ENCODE peak calls at places on chromosomes 4 and X, in six cellular contexts. F is NCI-H446; W is HTR-8/SVneo; I is stimulated activated CD8-positive, alpha-beta memory T cell treated with anti-CD3 and anti-CD28 coated beads, Interleukin-4, amount 100 ng/mL, for 1 hour; H is stimulated activated CD4-positive, alpha-beta T cell treated with anti-CD3 and anti-CD28 coated beads, Interleukin-4, amount 100 ng/mL, for 24 hours; J is NCI-H1694 treated with DMSO at 0.1 percent for 48 hours. D is an unnamed sample.

GRCh38 chr4:176534566-176534965 is 214.8 kb downstream of the SPCS3 start:
- DNase-seq in F (no peak), W (peak; percentile 23), I (no peak), H (no peak), J (no peak), D (no peak)

GRCh38 chrX:66676413-66676812 is 37.5 kb upstream of the EDA2R start:
- DNase-seq in F (no peak), W (no peak), I (no peak), H (no peak), J (no peak), D (no peak)

GRCh38 chr4:2964077-2964471 is 703 bp downstream of the GRK4 start:
- DNase-seq in F (no peak), W (no peak), I (no peak), H (no peak), J (no peak), D (no peak)

GRCh38 chr4:3813151-3813905 is 47.1 kb downstream of the ADRA2C start:
- DNase-seq in F (no peak), W (no peak), I (no peak), H (no peak), J (no peak), D (no peak)

GRCh38 chrX:13520931-13521330 is 48.5 kb upstream of the EGFL6 start:
- DNase-seq in F (no peak), W (no peak), I (no peak), H (no peak), J (no peak), D (no peak)

GRCh38 chr4:10186228-10187214 is 69.9 kb upstream of the WDR1 start:
- DNase-seq in F (no peak), W (no peak), I (no peak), H (no peak), J (no peak), D (no peak)

GRCh38 chr4:152063301-152064235 is 302.8 kb upstream of the GATB start:
- DNase-seq in F (no peak), W (no peak), I (peak; percentile 5), H (peak; percentile 22), J (peak; percentile 12), D (no peak)

GRCh38 chr4:96742332-96743014 is 902.6 kb downstream of the PDHA2 start:
- DNase-seq in F (no peak), W (no peak), I (no peak), H (no peak), J (no peak), D (no peak)

GRCh38 chrX:54714424-54714823 is 83.6 kb downstream of the ITIH6 start:
- DNase-seq in F (no peak), W (no peak), I (no peak), H (no peak), J (no peak), D (no peak)

GRCh38 chrX:81120270-81120935 is 81.3 kb downstream of the HMGN5 start:
- DNase-seq in F (peak; percentile 22), W (no peak), I (no peak), H (no peak), J (no peak), D (no peak)

GRCh38 chr4:69224891-69225290 is 10.3 kb upstream of the UGT2B11 start:
- DNase-seq in F (no peak), W (no peak), I (no peak), H (no peak), J (no peak), D (no peak)

GRCh38 chrX:129653985-129654651 is 638 bp downstream of the APLN start:
- DNase-seq in F (no peak), W (no peak), I (no peak), H (no peak), J (no peak), D (no peak)

GRCh38 chr4:82624819-82625218 is 63.0 kb upstream of the TMEM150C start:
- DNase-seq in F (no peak), W (no peak), I (no peak), H (no peak), J (no peak), D (no peak)

GRCh38 chr4:1194028-1194900 is 21.9 kb upstream of the SPON2 start:
- DNase-seq in F (peak; percentile 73), W (no peak), I (no peak), H (no peak), J (no peak), D (no peak)

GRCh38 chr4:63556332-63556731 is 852.9 kb downstream of the TECRL start:
- DNase-seq in F (no peak), W (no peak), I (no peak), H (no peak), J (no peak), D (peak; percentile 31)

GRCh38 chr4:53376900-53377299 is 541 bp upstream of the FIP1L1 start:
- DNase-seq in F (no peak), W (no peak), I (no peak), H (no peak), J (no peak), D (no peak)

GRCh38 chr4:64781737-64782326 is 372.6 kb upstream of the TECRL start:
- DNase-seq in F (peak; percentile 71), W (peak; percentile 3), I (no peak), H (no peak), J (peak; percentile 48), D (peak; percentile 16)

GRCh38 chr4:98522603-98523395 is 135.6 kb downstream of the TSPAN5 start:
- DNase-seq in F (no peak), W (no peak), I (no peak), H (no peak), J (no peak), D (no peak)

GRCh38 chr4:52780206-52780605 is 29.0 kb upstream of the ERVMER34-1 start:
- DNase-seq in F (peak; percentile 50), W (no peak), I (no peak), H (no peak), J (no peak), D (no peak)

GRCh38 chr4:1515156-1515555 is 108.9 kb upstream of the NKX1-1 start:
- DNase-seq in F (no peak), W (no peak), I (no peak), H (no peak), J (no peak), D (no peak)

GRCh38 chr4:106763044-106763443 is 273.1 kb downstream of the DKK2 start:
- DNase-seq in F (peak; percentile 78), W (no peak), I (no peak), H (no peak), J (no peak), D (no peak)

GRCh38 chr4:162523171-162523570 is 359.4 kb upstream of the FSTL5 start:
- DNase-seq in F (no peak), W (no peak), I (no peak), H (no peak), J (no peak), D (no peak)

GRCh38 chr4:103934178-103934789 is 214.5 kb upstream of the TACR3 start:
- DNase-seq in F (peak; percentile 66), W (peak; percentile 12), I (no peak), H (peak; percentile 17), J (peak; percentile 47), D (no peak)

GRCh38 chr4:125316391-125316780 is 1.6 kb downstream of the FAT4 start:
- DNase-seq in F (no peak), W (peak; percentile 14), I (no peak), H (no peak), J (no peak), D (no peak)

GRCh38 chr4:1245481-1246051 is 3.4 kb downstream of the CTBP1 start:
- DNase-seq in F (no peak), W (no peak), I (no peak), H (no peak), J (no peak), D (no peak)

GRCh38 chr4:188976644-188977115 is 837.4 kb downstream of the TRIML1 start:
- DNase-seq in F (no peak), W (peak; percentile 41), I (no peak), H (no peak), J (no peak), D (peak; percentile 63)

GRCh38 chr4:1992468-1993168 is 16.2 kb downstream of the NELFA start:
- DNase-seq in F (no peak), W (no peak), I (no peak), H (no peak), J (no peak), D (peak; percentile 43)

GRCh38 chrX:42839632-42840031 is 61.7 kb upstream of the PPP1R2C start:
- DNase-seq in F (no peak), W (no peak), I (no peak), H (no peak), J (no peak), D (no peak)

GRCh38 chrX:72478853-72479252 is 93.8 kb downstream of the HDAC8 start:
- DNase-seq in F (no peak), W (no peak), I (no peak), H (no peak), J (no peak), D (no peak)

GRCh38 chrX:45621356-45622041 is 420.8 kb upstream of the DIPK2B start:
- DNase-seq in F (no peak), W (no peak), I (no peak), H (peak; percentile 20), J (no peak), D (no peak)

GRCh38 chrX:39822133-39822748 is 275.5 kb downstream of the BCOR start:
- DNase-seq in F (no peak), W (no peak), I (no peak), H (no peak), J (no peak), D (no peak)